ENCODE peak calls at places on chromosomes 16 and 17, in four cellular contexts. One of them, this sample, is unnamed.

GRCh38 chr17:57811633-57812280 is 38.1 kb downstream of the MRPS23 start:
- DNase-seq in A549: no peak
- DNase-seq in GM12878: no peak
- DNase-seq in K562: no peak
- DNase-seq in this sample: peak

GRCh38 chr16:27762441-27762840 is 212.5 kb downstream of the KATNIP start:
- DNase-seq in A549: no peak
- DNase-seq in GM12878: no peak
- DNase-seq in K562: no peak
- DNase-seq in this sample: no peak

GRCh38 chr17:29573558-29573870 is 5.0 kb downstream of the TP53I13 start:
- DNase-seq in A549: no peak
- DNase-seq in GM12878: no peak
- DNase-seq in K562: no peak
- DNase-seq in this sample: no peak

GRCh38 chr16:78660795-78661194 is 561.3 kb downstream of the WWOX start:
- DNase-seq in A549: no peak
- DNase-seq in GM12878: no peak
- DNase-seq in K562: no peak
- DNase-seq in this sample: no peak

GRCh38 chr16:82884320-82884898 is 257.6 kb downstream of the CDH13 start:
- DNase-seq in A549: no peak
- DNase-seq in GM12878: no peak
- DNase-seq in K562: no peak
- DNase-seq in this sample: no peak

GRCh38 chr17:64540118-64540776 is 33.5 kb downstream of the CEP95 start:
- DNase-seq in A549: no peak
- DNase-seq in GM12878: no peak
- DNase-seq in K562: no peak
- DNase-seq in this sample: no peak

GRCh38 chr16:19607610-19608280 is 52.2 kb downstream of the VPS35L start:
- DNase-seq in A549: no peak
- DNase-seq in GM12878: no peak
- DNase-seq in K562: no peak
- DNase-seq in this sample: no peak

GRCh38 chr17:43632231-43632630 is 29.5 kb downstream of the MEOX1 start:
- DNase-seq in A549: no peak
- DNase-seq in GM12878: no peak
- DNase-seq in K562: no peak
- DNase-seq in this sample: no peak

GRCh38 chr17:27354491-27355081 is 60.7 kb downstream of the WSB1 start:
- DNase-seq in A549: no peak
- DNase-seq in GM12878: no peak
- DNase-seq in K562: no peak
- DNase-seq in this sample: peak

GRCh38 chr17:64017381-64017980 is 3.0 kb downstream of the ICAM2 start:
- DNase-seq in A549: no peak
- DNase-seq in GM12878: no peak
- DNase-seq in K562: no peak
- DNase-seq in this sample: no peak

GRCh38 chr17:65231662-65232335 is 94.6 kb downstream of the RGS9 start:
- DNase-seq in A549: peak
- DNase-seq in GM12878: peak
- DNase-seq in K562: peak
- DNase-seq in this sample: peak

GRCh38 chr17:17343896-17344506 is 40.8 kb downstream of the NT5M start:
- DNase-seq in A549: no peak
- DNase-seq in GM12878: no peak
- DNase-seq in K562: no peak
- DNase-seq in this sample: no peak
- TF ChIP-seq MAX in A549: no peak
- TF ChIP-seq MAX in GM12878: no peak
- TF ChIP-seq MAX in K562: no peak
- TF ChIP-seq MAX in this sample: no peak

GRCh38 chr16:15966420-15967222 is 17.2 kb downstream of the ABCC1 start:
- DNase-seq in A549: peak
- DNase-seq in GM12878: no peak
- DNase-seq in K562: no peak
- DNase-seq in this sample: no peak
- TF ChIP-seq MYC in A549: no peak
- TF ChIP-seq MYC in GM12878: no peak
- TF ChIP-seq MYC in K562: no peak
- TF ChIP-seq MYC in this sample: no peak

DNA sequence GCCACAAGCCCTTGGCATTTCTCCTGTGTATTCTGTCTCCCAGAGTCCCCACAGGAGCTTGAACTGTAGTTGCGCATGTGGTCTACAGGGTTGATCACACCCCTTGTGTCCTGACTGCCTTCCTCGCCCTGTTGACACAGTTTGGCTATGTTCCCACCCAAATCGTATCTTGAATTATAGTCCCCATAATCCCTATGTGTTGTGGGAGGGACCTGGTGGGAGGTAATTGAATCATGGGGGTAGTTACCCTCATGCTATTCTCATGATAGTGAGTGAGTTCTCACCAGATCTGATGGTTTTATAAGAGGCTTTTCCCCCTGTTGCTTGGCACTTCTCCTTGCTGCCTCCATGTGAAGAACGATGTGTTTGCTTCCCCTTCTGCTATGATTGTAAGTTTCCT is 21.2 kb downstream of the ADAD2 start:
- DNase-seq in A549: no peak
- DNase-seq in GM12878: no peak
- DNase-seq in K562: no peak
- DNase-seq in this sample: no peak
- TF ChIP-seq MAX in A549: no peak
- TF ChIP-seq MAX in GM12878: no peak
- TF ChIP-seq MAX in K562: no peak
- TF ChIP-seq MAX in this sample: no peak

DNA sequence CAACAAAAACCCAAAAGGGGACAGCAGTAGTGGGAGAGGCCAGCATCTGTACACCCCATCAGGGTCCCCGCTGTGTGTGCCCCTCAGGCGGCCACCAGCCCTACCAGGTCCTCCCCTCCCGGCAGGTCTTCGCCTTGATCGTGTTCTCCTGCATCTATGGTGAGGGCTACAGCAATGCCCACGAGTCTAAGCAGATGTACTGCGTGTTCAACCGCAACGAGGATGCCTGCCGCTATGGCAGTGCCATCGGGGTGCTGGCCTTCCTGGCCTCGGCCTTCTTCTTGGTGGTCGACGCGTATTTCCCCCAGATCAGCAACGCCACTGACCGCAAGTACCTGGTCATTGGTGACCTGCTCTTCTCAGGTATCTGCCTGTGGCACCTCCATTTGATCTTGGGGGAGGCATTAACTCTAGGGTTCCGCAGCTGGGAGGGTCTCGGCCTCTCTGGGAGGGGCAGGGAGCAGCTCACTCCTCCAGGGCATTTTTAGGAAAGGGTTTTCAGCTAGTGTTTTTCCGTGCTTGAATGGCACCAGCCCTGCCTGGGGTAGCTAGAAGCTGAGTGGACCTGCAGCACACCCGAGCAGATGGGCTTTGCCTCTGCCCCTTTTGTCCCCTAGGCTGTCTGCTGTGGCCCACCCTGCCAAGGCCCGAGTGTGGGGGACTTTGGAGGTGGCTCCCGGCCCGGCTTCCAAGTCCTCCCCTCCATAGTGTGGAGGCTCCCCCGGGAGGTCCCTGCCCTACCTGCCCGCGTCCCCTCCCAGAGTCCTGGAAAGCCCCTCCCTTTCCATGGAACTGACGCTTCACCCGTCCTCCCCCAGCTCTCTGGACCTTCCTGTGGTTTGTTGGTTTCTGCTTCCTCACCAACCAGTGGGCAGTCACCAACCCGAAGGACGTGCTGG is 2.6 kb downstream of the SYNGR2 start:
- DNase-seq in A549: no peak
- DNase-seq in GM12878: no peak
- DNase-seq in K562: no peak
- DNase-seq in this sample: no peak
- TF ChIP-seq MYC in A549: no peak
- TF ChIP-seq MYC in GM12878: no peak
- TF ChIP-seq MYC in K562: no peak
- TF ChIP-seq MYC in this sample: no peak